ENCODE peak calls at places on chromosomes 3 and 15, in nine cellular contexts. V is left lung, L is ovary, N is body of pancreas, Q is cardiac fibroblast, H is NB4, Z is bronchial epithelial cell, O is thoracic aorta, R is lower leg skin. B is an unnamed sample.

GRCh38 chr15:94324835-94325767 is 93.7 kb downstream of the MCTP2 start:
- DNase-seq in Z (peak), V (no peak), H (no peak), N (no peak), Q (no peak), R (no peak), O (no peak), L (no peak), B (peak)

GRCh38 chr15:62163847-62164499 is 1.1 kb downstream of the C2CD4B start:
- DNase-seq in Z (no peak), R (no peak), N (peak), H (no peak), L (no peak), V (no peak), O (no peak), Q (peak), B (no peak)

GRCh38 chr3:167813169-167814123 is 77.9 kb downstream of the SERPINI1 start:
- DNase-seq in H (no peak), V (no peak), N (no peak), O (no peak), Q (no peak), L (no peak), R (no peak), Z (no peak), B (no peak)

GRCh38 chr3:186432189-186432588 is 70.2 kb upstream of the DGKG start:
- DNase-seq in R (no peak), V (no peak), O (no peak), L (no peak), N (no peak), Q (no peak), Z (no peak), H (no peak), B (no peak)

GRCh38 chr15:31079519-31079918 is 22.0 kb downstream of the TRPM1 start:
- DNase-seq in Z (peak), N (no peak), H (no peak), O (no peak), R (no peak), L (no peak), Q (peak), V (no peak), B (no peak)

GRCh38 chr15:49620174-49620573 is 444 bp downstream of the FAM227B start:
- DNase-seq in R (no peak), Z (peak), H (peak), Q (peak), V (no peak), N (no peak), L (no peak), O (no peak), B (no peak)

GRCh38 chr15:72342385-72342784 is 22.4 kb upstream of the CELF6 start:
- DNase-seq in H (peak), V (no peak), O (no peak), N (no peak), Z (peak), L (no peak), R (no peak), Q (peak), B (peak)

GRCh38 chr3:141280086-141280485 is 48.5 kb downstream of the PXYLP1 start:
- DNase-seq in H (no peak), O (no peak), Q (no peak), V (no peak), N (no peak), R (no peak), Z (no peak), L (no peak), B (no peak)

GRCh38 chr3:76310661-76311060 is 525.3 kb upstream of the ZNF717 start:
- DNase-seq in V (no peak), L (no peak), O (no peak), Q (no peak), N (no peak), H (no peak), R (no peak), Z (no peak), B (no peak)

GRCh38 chr3:56205406-56205805 is 262.9 kb downstream of the ERC2 start:
- DNase-seq in H (no peak), O (no peak), N (no peak), Z (no peak), V (no peak), L (no peak), Q (no peak), R (no peak), B (no peak)

GRCh38 chr3:165837058-165837525 is at the start of gene BCHE:
- DNase-seq in H (no peak), Z (peak), L (no peak), Q (peak), V (peak), N (peak), R (no peak), O (no peak), B (no peak)

GRCh38 chr3:14490255-14490654 is 49.9 kb downstream of the GRIP2 start:
- DNase-seq in N (no peak), R (no peak), Z (no peak), H (no peak), L (peak), Q (no peak), V (no peak), O (no peak), B (no peak)

GRCh38 chr3:178810173-178810572 is 261.4 kb downstream of the ZMAT3 start:
- DNase-seq in Z (no peak), R (no peak), L (no peak), O (no peak), H (no peak), V (no peak), Q (no peak), N (no peak), B (no peak)

GRCh38 chr3:32340639-32341365 is 50.9 kb upstream of the CMTM7 start:
- DNase-seq in H (peak), L (no peak), O (no peak), R (no peak), Q (no peak), Z (no peak), N (no peak), V (no peak), B (no peak)

GRCh38 chr3:64368163-64369025 is 143.1 kb upstream of the PRICKLE2 start:
- DNase-seq in L (no peak), O (no peak), R (no peak), H (no peak), Q (no peak), Z (no peak), N (peak), V (no peak), B (no peak)

GRCh38 chr3:107432646-107433045 is 55.4 kb downstream of the CCDC54 start:
- DNase-seq in O (no peak), Q (no peak), H (peak), V (no peak), L (no peak), N (no peak), Z (no peak), R (no peak), B (no peak)

GRCh38 chr15:94029495-94029894 is 201.9 kb upstream of the MCTP2 start:
- DNase-seq in V (no peak), R (no peak), Z (no peak), Q (no peak), H (no peak), N (no peak), L (no peak), O (no peak), B (no peak)

GRCh38 chr15:71103102-71103676 is 12.1 kb upstream of the THSD4 start:
- DNase-seq in Q (peak), O (no peak), R (no peak), V (no peak), H (peak), L (no peak), N (no peak), Z (peak), B (peak)

GRCh38 chr15:77877869-77878577 is 199.5 kb downstream of the TBC1D2B start:
- DNase-seq in Q (no peak), Z (no peak), O (no peak), V (no peak), R (no peak), L (no peak), N (no peak), H (no peak), B (no peak)

GRCh38 chr3:119767936-119768601 is 13.8 kb upstream of the NR1I2 start:
- DNase-seq in Q (no peak), R (peak), Z (no peak), L (no peak), V (no peak), N (no peak), H (no peak), O (no peak), B (no peak)

GRCh38 chr3:37609711-37610110 is 252.0 kb upstream of the CTDSPL start:
- DNase-seq in Q (no peak), H (no peak), Z (no peak), V (no peak), R (no peak), L (no peak), O (no peak), N (no peak), B (no peak)

GRCh38 chr3:76565496-76566210 is 474.2 kb upstream of the ROBO2 start:
- DNase-seq in H (no peak), N (no peak), R (no peak), V (no peak), L (no peak), Q (no peak), Z (no peak), O (no peak), B (no peak)

GRCh38 chr3:172289583-172289982 is 158.7 kb downstream of the GHSR start:
- DNase-seq in R (no peak), H (no peak), L (no peak), V (no peak), O (no peak), Q (no peak), N (peak), Z (no peak), B (no peak)
- TF ChIP-seq CTCF in R (no peak), H (no peak), L (no peak), V (peak), O (peak), Q (peak), N (no peak), Z (peak), B (no peak)

GRCh38 chr15:29568840-29569532 is 253.3 kb downstream of the TJP1 start:
- DNase-seq in V (no peak), Q (peak), Z (peak), N (peak), O (no peak), H (peak), L (no peak), R (no peak), B (peak)
- H3K4me3 ChIP-seq in V (no peak), Q (no peak), Z (no peak), N (no peak), O (no peak), H (no peak), L (no peak), R (no peak), B (no peak)

GRCh38 chr3:46846624-46847542 is 16.4 kb downstream of the MYL3 start:
- DNase-seq in L (no peak), R (peak), H (no peak), Z (no peak), N (no peak), O (no peak), V (peak), Q (no peak), B (no peak)

GRCh38 chr3:46847744-46848143 is 15.5 kb downstream of the MYL3 start:
- DNase-seq in V (no peak), Z (no peak), O (no peak), H (no peak), L (no peak), R (no peak), N (no peak), Q (no peak), B (no peak)

GRCh38 chr3:46849686-46850467 is 13.4 kb downstream of the MYL3 start:
- DNase-seq in Q (no peak), Z (no peak), O (no peak), N (no peak), V (peak), L (no peak), R (peak), H (no peak), B (no peak)

GRCh38 chr3:46849098-46849631 is 14.1 kb downstream of the MYL3 start:
- DNase-seq in L (no peak), Z (no peak), V (no peak), H (no peak), Q (no peak), R (peak), O (no peak), N (no peak), B (no peak)

GRCh38 chr3:46848271-46849097 is 14.8 kb downstream of the MYL3 start:
- DNase-seq in Z (no peak), N (no peak), O (no peak), Q (peak), H (peak), V (peak), R (peak), L (peak), B (peak)
- TF ChIP-seq CTCF in Z (peak), N (no peak), O (peak), Q (peak), H (peak), V (peak), R (no peak), L (no peak), B (no peak)

GRCh38 chr15:60001642-60002527 is 2.2 kb upstream of the FOXB1 start:
- DNase-seq in L (no peak), N (no peak), V (no peak), Z (no peak), O (no peak), Q (no peak), R (no peak), H (no peak), B (no peak)
- H3K4me3 ChIP-seq in L (no peak), N (no peak), V (no peak), Z (no peak), O (no peak), Q (no peak), R (no peak), H (no peak), B (no peak)

DNA sequence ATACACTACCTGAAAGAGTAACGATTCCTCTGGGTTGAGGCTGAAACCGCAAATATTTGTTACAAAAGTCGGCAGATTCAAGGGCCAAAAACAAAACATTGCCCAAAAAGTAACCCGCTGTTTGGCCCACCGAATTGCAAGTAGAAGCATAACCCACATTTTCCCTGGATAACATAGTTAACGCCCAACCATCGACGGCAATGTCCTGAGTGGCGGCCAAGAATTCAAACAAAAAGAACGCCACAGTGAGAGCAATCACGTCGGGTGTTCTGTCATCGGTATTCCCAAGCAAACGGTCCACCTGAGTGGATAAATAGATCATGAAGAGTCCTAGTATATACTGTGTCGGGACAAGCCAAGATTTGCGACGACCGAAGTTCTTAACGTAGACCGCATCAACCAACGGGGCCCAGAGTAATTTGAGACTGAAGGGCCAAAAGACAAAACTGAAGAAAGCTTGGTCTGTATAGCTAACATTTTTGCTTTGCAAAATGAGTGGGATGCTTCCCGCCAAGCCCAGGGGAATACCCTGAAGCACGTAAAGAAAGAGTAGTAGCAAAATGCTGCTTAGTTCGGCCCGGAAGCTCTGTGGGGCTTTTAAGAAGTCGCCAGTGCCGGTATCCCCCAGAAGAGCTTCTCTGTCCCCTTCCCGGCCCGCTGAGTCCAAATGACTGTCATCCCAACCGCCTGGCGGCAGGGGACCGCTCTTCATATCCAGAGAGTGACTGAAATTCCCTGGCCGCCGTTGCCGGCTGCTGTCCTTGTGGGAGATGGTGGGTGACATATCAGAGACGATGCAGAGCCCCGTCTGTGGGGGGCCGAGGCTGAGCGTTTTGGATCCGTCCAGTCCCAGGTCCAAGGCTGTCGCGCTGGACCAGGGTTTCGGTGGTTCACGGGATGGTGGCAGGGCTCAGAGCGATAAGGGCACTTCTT is 747 bp downstream of the SLC33A1 start:
- DNase-seq in Q (peak), O (no peak), L (no peak), N (no peak), Z (no peak), H (peak), V (peak), R (peak), B (peak)
- TF ChIP-seq CTCF in Q (peak), O (no peak), L (no peak), N (no peak), Z (peak), H (no peak), V (no peak), R (no peak), B (no peak)

GRCh38 chr15:99248000-99248727 is 1.2 kb downstream of the TTC23 start:
- DNase-seq in V (no peak), Q (no peak), N (no peak), L (no peak), R (no peak), H (peak), Z (no peak), O (no peak), B (no peak)
- H3K4me3 ChIP-seq in V (peak), Q (peak), N (no peak), L (peak), R (no peak), H (peak), Z (peak), O (peak), B (no peak)

DNA sequence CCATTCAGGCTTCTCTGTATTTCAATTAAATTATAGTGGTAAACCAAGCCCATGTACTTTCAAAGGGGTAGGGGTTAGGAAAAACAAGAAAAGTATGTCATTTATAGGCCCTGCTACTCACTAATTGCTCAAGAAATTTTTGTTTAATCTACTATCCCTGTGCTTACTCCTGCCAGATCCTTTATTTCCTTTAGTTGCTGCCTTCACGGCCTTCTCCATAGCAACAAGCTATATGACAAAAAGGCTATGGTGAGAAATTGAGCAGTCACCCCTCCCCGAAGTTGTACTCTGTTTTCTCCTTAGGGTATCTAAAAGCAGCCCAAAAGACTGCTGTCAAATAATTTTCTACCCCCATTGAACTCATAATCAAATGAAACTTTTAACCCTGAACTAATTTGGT is 139.3 kb downstream of the RBPMS2 start:
- DNase-seq in N (no peak), Z (no peak), R (no peak), L (no peak), Q (no peak), V (no peak), H (no peak), O (no peak), B (no peak)
- TF ChIP-seq CTCF in N (no peak), Z (no peak), R (no peak), L (no peak), Q (no peak), V (no peak), H (no peak), O (no peak), B (no peak)

GRCh38 chr3:13281657-13282527 is 138.2 kb downstream of the NUP210 start:
- DNase-seq in Q (no peak), H (peak), V (peak), O (no peak), R (no peak), Z (peak), L (no peak), N (peak), B (no peak)
- H3K4me3 ChIP-seq in Q (no peak), H (no peak), V (peak), O (peak), R (peak), Z (no peak), L (peak), N (peak), B (no peak)

GRCh38 chr15:69576035-69576526 is 123.5 kb downstream of the RPLP1 start:
- DNase-seq in V (peak), O (no peak), Z (peak), L (peak), H (peak), Q (peak), R (no peak), N (peak), B (peak)
- TF ChIP-seq CTCF in V (peak), O (peak), Z (peak), L (no peak), H (peak), Q (peak), R (no peak), N (peak), B (peak)

DNA sequence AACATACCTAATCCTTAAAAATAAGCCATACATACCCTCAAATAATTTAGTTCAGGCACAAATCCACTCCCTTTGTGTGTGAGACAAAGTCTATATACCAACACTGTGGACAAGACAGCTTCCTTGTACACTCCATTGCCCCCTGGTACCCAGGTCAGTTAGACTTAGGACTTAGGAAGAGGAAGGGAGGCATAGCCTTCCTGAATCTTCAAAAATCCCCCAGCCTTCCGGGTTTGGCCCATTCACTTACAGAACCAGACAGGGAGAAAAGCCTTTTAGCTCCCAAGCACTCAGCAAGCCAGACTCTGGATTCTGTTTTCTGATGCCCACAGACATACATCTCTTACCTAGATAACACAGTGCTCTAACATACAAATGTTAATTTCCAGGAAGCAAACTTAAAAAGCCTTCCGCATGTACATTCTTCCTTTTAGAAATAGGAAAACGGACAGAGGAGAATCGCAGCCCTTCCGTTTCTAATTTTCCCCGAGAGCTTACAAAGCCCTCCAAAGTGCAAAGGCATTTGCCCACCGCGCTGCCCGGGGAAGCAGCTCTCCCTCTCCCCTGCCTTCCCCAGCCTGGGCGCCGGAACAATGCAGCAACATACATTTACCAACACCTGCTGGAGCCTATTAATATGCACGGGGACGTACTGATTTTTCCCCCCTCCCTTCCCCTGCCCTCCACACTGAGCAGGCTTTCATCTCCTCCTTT is 442.1 kb downstream of the MAGI1 start:
- DNase-seq in O (no peak), R (no peak), N (no peak), V (no peak), H (no peak), Q (no peak), Z (no peak), L (no peak), B (no peak)
- H3K4me3 ChIP-seq in O (peak), R (no peak), N (no peak), V (no peak), H (no peak), Q (no peak), Z (no peak), L (peak), B (no peak)